ENCODE peak calls at places on chromosomes 4 and X, in nine cellular contexts. One of them, this sample, is unnamed.

GRCh38 chr4:139815646-139816601 is 150.3 kb downstream of the MGST2 start:
- DNase-seq in K562: peak; percentile 17
- DNase-seq in CD8-positive, alpha-beta T cell: no peak
- DNase-seq in IMR-90: peak; percentile 90
- DNase-seq in fibroblast of lung: peak; percentile 83
- DNase-seq in right atrium auricular region: peak; percentile 73
- DNase-seq in brain microvascular endothelial cell: peak; percentile 77
- DNase-seq in lower lobe of right lung: no peak
- DNase-seq in breast epithelium: no peak
- DNase-seq in this sample: peak; percentile 11

GRCh38 chr4:98261291-98262271 is at the start of gene RAP1GDS1:
- DNase-seq in K562: peak; percentile 23
- DNase-seq in CD8-positive, alpha-beta T cell: peak; percentile 29
- DNase-seq in IMR-90: peak; percentile 71
- DNase-seq in fibroblast of lung: peak; percentile 69
- DNase-seq in right atrium auricular region: peak; percentile 67
- DNase-seq in brain microvascular endothelial cell: peak; percentile 56
- DNase-seq in lower lobe of right lung: peak; percentile 72
- DNase-seq in breast epithelium: peak; percentile 51
- DNase-seq in this sample: peak; percentile 88

GRCh38 chr4:3464911-3465697 is 2.0 kb downstream of the DOK7 start:
- DNase-seq in K562: no peak
- DNase-seq in CD8-positive, alpha-beta T cell: no peak
- DNase-seq in IMR-90: no peak
- DNase-seq in fibroblast of lung: no peak
- DNase-seq in right atrium auricular region: no peak
- DNase-seq in brain microvascular endothelial cell: no peak
- DNase-seq in lower lobe of right lung: no peak
- DNase-seq in breast epithelium: no peak
- DNase-seq in this sample: no peak

GRCh38 chrX:68693481-68694410 is 46.3 kb downstream of the STARD8 start:
- DNase-seq in K562: peak; percentile 87
- DNase-seq in CD8-positive, alpha-beta T cell: no peak
- DNase-seq in IMR-90: peak; percentile 50
- DNase-seq in fibroblast of lung: peak; percentile 41
- DNase-seq in right atrium auricular region: peak; percentile 84
- DNase-seq in brain microvascular endothelial cell: no peak
- DNase-seq in lower lobe of right lung: peak; percentile 85
- DNase-seq in breast epithelium: no peak
- DNase-seq in this sample: no peak

GRCh38 chr4:144575181-144575580 is 70.8 kb upstream of the HHIP start:
- DNase-seq in K562: no peak
- DNase-seq in CD8-positive, alpha-beta T cell: no peak
- DNase-seq in IMR-90: no peak
- DNase-seq in fibroblast of lung: no peak
- DNase-seq in right atrium auricular region: no peak
- DNase-seq in brain microvascular endothelial cell: no peak
- DNase-seq in lower lobe of right lung: no peak
- DNase-seq in breast epithelium: no peak
- DNase-seq in this sample: peak; percentile 5

GRCh38 chr4:183876268-183876934 is 28.7 kb upstream of the STOX2 start:
- DNase-seq in K562: no peak
- DNase-seq in CD8-positive, alpha-beta T cell: no peak
- DNase-seq in IMR-90: peak; percentile 85
- DNase-seq in fibroblast of lung: peak; percentile 95
- DNase-seq in right atrium auricular region: peak; percentile 84
- DNase-seq in brain microvascular endothelial cell: peak; percentile 70
- DNase-seq in lower lobe of right lung: peak; percentile 88
- DNase-seq in breast epithelium: no peak
- DNase-seq in this sample: no peak

GRCh38 chr4:2253160-2254084 is 8.5 kb downstream of the MXD4 start:
- DNase-seq in K562: no peak
- DNase-seq in CD8-positive, alpha-beta T cell: no peak
- DNase-seq in IMR-90: no peak
- DNase-seq in fibroblast of lung: no peak
- DNase-seq in right atrium auricular region: peak; percentile 52
- DNase-seq in brain microvascular endothelial cell: no peak
- DNase-seq in lower lobe of right lung: peak; percentile 33
- DNase-seq in breast epithelium: no peak
- DNase-seq in this sample: no peak

GRCh38 chrX:154541896-154542722 is 4.5 kb downstream of the G6PD start:
- DNase-seq in K562: peak; percentile 92
- DNase-seq in CD8-positive, alpha-beta T cell: no peak
- DNase-seq in IMR-90: peak; percentile 94
- DNase-seq in fibroblast of lung: peak; percentile 94
- DNase-seq in right atrium auricular region: peak; percentile 95
- DNase-seq in brain microvascular endothelial cell: peak; percentile 91
- DNase-seq in lower lobe of right lung: peak; percentile 73
- DNase-seq in breast epithelium: peak; percentile 62
- DNase-seq in this sample: no peak

GRCh38 chr4:15479089-15479912 is 9.6 kb downstream of the CC2D2A start:
- DNase-seq in K562: peak; percentile 52
- DNase-seq in CD8-positive, alpha-beta T cell: no peak
- DNase-seq in IMR-90: peak; percentile 89
- DNase-seq in fibroblast of lung: peak; percentile 94
- DNase-seq in right atrium auricular region: no peak
- DNase-seq in brain microvascular endothelial cell: peak; percentile 87
- DNase-seq in lower lobe of right lung: peak; percentile 43
- DNase-seq in breast epithelium: no peak
- DNase-seq in this sample: peak; percentile 72

GRCh38 chr4:16745009-16745408 is 153.4 kb downstream of the LDB2 start:
- DNase-seq in K562: no peak
- DNase-seq in CD8-positive, alpha-beta T cell: no peak
- DNase-seq in IMR-90: peak; percentile 89
- DNase-seq in fibroblast of lung: peak; percentile 89
- DNase-seq in right atrium auricular region: no peak
- DNase-seq in brain microvascular endothelial cell: peak; percentile 24
- DNase-seq in lower lobe of right lung: no peak
- DNase-seq in breast epithelium: no peak
- DNase-seq in this sample: no peak

GRCh38 chr4:100286601-100287000 is 96.3 kb upstream of the DDIT4L start:
- DNase-seq in K562: no peak
- DNase-seq in CD8-positive, alpha-beta T cell: no peak
- DNase-seq in IMR-90: no peak
- DNase-seq in fibroblast of lung: no peak
- DNase-seq in right atrium auricular region: no peak
- DNase-seq in brain microvascular endothelial cell: no peak
- DNase-seq in lower lobe of right lung: no peak
- DNase-seq in breast epithelium: no peak
- DNase-seq in this sample: no peak

GRCh38 chr4:118898684-118899138 is 10.1 kb downstream of the SYNPO2 start:
- DNase-seq in K562: no peak
- DNase-seq in CD8-positive, alpha-beta T cell: no peak
- DNase-seq in IMR-90: no peak
- DNase-seq in fibroblast of lung: no peak
- DNase-seq in right atrium auricular region: peak; percentile 74
- DNase-seq in brain microvascular endothelial cell: no peak
- DNase-seq in lower lobe of right lung: no peak
- DNase-seq in breast epithelium: no peak
- DNase-seq in this sample: no peak
- H3K27ac ChIP-seq in K562: no peak overlapping the region
- H3K27ac ChIP-seq in CD8-positive, alpha-beta T cell: no peak overlapping the region
- H3K27ac ChIP-seq in IMR-90: no peak overlapping the region
- H3K27ac ChIP-seq in fibroblast of lung: no peak overlapping the region
- H3K27ac ChIP-seq in right atrium auricular region: peak overlapping the region; percentile 86
- H3K27ac ChIP-seq in brain microvascular endothelial cell: no peak overlapping the region
- H3K27ac ChIP-seq in lower lobe of right lung: no peak overlapping the region
- H3K27ac ChIP-seq in breast epithelium: peak overlapping the region; percentile 68
- H3K27ac ChIP-seq in this sample: no peak overlapping the region

GRCh38 chr4:185868983-185869938 is 57.3 kb upstream of the SORBS2 start:
- DNase-seq in K562: no peak
- DNase-seq in CD8-positive, alpha-beta T cell: no peak
- DNase-seq in IMR-90: no peak
- DNase-seq in fibroblast of lung: no peak
- DNase-seq in right atrium auricular region: no peak
- DNase-seq in brain microvascular endothelial cell: no peak
- DNase-seq in lower lobe of right lung: no peak
- DNase-seq in breast epithelium: no peak
- DNase-seq in this sample: no peak
- H3K27ac ChIP-seq in K562: no peak overlapping the region
- H3K27ac ChIP-seq in CD8-positive, alpha-beta T cell: no peak overlapping the region
- H3K27ac ChIP-seq in IMR-90: no peak overlapping the region
- H3K27ac ChIP-seq in fibroblast of lung: no peak overlapping the region
- H3K27ac ChIP-seq in right atrium auricular region: peak overlapping the region; percentile 45
- H3K27ac ChIP-seq in brain microvascular endothelial cell: no peak overlapping the region
- H3K27ac ChIP-seq in lower lobe of right lung: no peak overlapping the region
- H3K27ac ChIP-seq in breast epithelium: no peak overlapping the region
- H3K27ac ChIP-seq in this sample: no peak overlapping the region

DNA sequence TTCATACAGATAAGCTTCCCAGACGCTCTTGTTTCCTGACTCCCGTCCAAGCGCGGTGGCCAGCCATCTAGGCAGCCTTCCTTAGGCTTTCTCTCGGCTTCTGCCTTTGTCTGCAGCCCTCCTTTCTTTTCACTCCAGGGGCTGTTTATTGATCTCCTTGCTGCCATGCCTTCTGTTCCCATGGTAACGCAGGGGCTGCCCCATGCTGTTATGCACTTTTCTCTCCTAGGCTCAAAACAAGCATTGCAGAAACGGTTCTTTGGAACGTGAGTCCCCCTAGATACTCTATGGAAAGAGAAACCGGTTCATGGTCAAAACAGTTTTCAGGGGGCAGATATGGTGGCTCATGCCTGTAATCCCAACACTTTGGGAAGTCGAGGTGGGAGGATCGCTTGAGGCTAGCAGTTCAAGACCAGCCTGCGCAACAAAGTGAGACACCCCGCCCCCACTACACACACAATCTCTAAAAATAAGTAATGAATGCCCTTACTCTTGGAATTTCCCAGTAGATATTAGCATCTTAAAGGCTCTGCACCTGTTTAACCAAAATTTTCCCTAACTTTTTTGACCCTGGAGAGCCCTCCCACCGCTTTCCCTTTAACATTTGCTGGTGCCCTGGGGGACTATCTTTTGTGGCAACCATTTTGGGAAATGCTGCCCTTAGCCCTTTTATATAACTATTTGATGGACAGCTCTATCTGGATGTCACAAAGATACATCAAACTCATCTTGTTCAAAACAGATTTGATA is 53.9 kb upstream of the ZNF157 start:
- DNase-seq in K562: no peak
- DNase-seq in CD8-positive, alpha-beta T cell: no peak
- DNase-seq in IMR-90: no peak
- DNase-seq in fibroblast of lung: no peak
- DNase-seq in right atrium auricular region: no peak
- DNase-seq in brain microvascular endothelial cell: peak; percentile 11
- DNase-seq in lower lobe of right lung: no peak
- DNase-seq in breast epithelium: no peak
- DNase-seq in this sample: no peak
- H3K27ac ChIP-seq in K562: no peak overlapping the region
- H3K27ac ChIP-seq in CD8-positive, alpha-beta T cell: no peak overlapping the region
- H3K27ac ChIP-seq in IMR-90: no peak overlapping the region
- H3K27ac ChIP-seq in fibroblast of lung: no peak overlapping the region
- H3K27ac ChIP-seq in right atrium auricular region: no peak overlapping the region
- H3K27ac ChIP-seq in brain microvascular endothelial cell: no peak overlapping the region
- H3K27ac ChIP-seq in lower lobe of right lung: no peak overlapping the region
- H3K27ac ChIP-seq in breast epithelium: no peak overlapping the region
- H3K27ac ChIP-seq in this sample: no peak overlapping the region

DNA sequence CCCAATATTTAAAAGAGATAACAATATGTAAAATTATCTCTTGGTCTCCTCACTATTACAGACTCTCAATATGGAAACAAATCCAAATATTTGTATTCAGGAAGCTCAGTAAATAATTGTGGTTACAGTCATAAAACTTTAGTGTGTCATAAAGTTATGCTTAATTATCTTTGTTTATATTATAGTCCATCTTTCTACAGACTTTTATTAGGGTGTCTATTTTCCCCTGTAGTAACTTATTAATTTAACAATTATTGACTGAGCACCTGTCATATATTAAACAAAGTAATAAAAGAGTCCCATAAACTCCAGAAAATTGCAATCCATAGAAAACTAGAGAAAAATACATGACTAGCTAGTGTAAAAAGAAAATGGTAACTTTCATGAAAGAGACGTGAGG is 61.6 kb upstream of the GPM6A start:
- DNase-seq in K562: no peak
- DNase-seq in CD8-positive, alpha-beta T cell: no peak
- DNase-seq in IMR-90: no peak
- DNase-seq in fibroblast of lung: no peak
- DNase-seq in right atrium auricular region: no peak
- DNase-seq in brain microvascular endothelial cell: no peak
- DNase-seq in lower lobe of right lung: no peak
- DNase-seq in breast epithelium: no peak
- DNase-seq in this sample: no peak
- H3K27ac ChIP-seq in K562: no peak overlapping the region
- H3K27ac ChIP-seq in CD8-positive, alpha-beta T cell: no peak overlapping the region
- H3K27ac ChIP-seq in IMR-90: no peak overlapping the region
- H3K27ac ChIP-seq in fibroblast of lung: no peak overlapping the region
- H3K27ac ChIP-seq in right atrium auricular region: no peak overlapping the region
- H3K27ac ChIP-seq in brain microvascular endothelial cell: no peak overlapping the region
- H3K27ac ChIP-seq in lower lobe of right lung: no peak overlapping the region
- H3K27ac ChIP-seq in breast epithelium: no peak overlapping the region
- H3K27ac ChIP-seq in this sample: no peak overlapping the region

DNA sequence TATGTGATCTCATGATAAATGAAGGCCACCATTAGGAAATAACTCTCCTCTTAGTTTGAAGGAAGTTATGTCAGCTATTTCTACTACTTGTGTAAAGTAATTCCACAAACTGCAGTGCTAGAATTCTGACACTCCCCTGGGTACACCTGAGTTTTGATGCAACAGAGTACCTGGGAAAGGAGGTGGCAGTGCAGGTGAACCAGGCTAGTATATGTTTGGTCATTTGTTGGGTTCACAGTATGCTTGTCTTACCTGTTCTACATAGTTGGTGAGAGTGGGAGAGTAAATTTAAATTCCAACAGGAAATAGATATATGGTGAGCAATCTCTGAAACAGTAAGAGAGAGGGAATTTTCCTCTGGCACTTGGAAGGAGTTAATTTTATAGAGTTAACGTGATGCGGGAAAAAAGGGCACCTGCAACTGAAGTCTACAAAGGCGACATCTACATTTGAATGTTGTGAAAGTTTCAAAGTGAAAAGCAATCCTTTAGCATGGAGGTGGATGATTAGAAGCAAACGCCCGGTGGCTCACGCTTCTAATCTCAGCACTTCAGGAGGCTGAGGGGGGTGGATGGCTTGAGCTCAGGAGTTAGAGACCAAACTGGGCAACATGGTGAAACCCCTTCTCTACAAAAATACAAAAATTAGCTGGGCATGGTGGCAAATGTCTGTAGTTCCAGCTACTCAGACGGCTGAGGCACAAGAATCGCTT is 8.3 kb upstream of the SLC10A6 start:
- DNase-seq in K562: no peak
- DNase-seq in CD8-positive, alpha-beta T cell: no peak
- DNase-seq in IMR-90: no peak
- DNase-seq in fibroblast of lung: no peak
- DNase-seq in right atrium auricular region: no peak
- DNase-seq in brain microvascular endothelial cell: no peak
- DNase-seq in lower lobe of right lung: no peak
- DNase-seq in breast epithelium: no peak
- DNase-seq in this sample: no peak
- H3K27ac ChIP-seq in K562: no peak overlapping the region
- H3K27ac ChIP-seq in CD8-positive, alpha-beta T cell: no peak overlapping the region
- H3K27ac ChIP-seq in IMR-90: no peak overlapping the region
- H3K27ac ChIP-seq in fibroblast of lung: no peak overlapping the region
- H3K27ac ChIP-seq in right atrium auricular region: no peak overlapping the region
- H3K27ac ChIP-seq in brain microvascular endothelial cell: no peak overlapping the region
- H3K27ac ChIP-seq in lower lobe of right lung: no peak overlapping the region
- H3K27ac ChIP-seq in breast epithelium: peak overlapping the region; percentile 50
- H3K27ac ChIP-seq in this sample: no peak overlapping the region

DNA sequence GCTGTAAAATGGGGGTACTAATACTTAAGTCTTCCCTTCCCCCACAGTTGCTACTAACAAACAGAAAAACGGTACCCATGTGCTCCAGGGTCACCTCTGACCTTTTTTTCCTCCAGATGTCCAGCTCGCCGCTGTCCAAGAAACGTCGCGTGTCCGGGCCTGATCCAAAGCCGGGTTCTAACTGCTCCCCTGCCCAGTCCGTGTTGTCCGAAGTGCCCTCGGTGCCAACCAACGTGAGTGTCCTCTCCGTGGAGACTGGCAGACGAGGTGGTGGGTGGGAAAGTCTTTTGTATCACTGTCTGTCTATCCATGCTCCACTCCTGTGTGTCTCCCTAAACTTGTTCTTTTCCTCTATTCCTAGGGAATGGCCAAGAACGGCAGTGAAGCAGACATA is 5.1 kb downstream of the UBA1 start:
- DNase-seq in K562: no peak
- DNase-seq in CD8-positive, alpha-beta T cell: no peak
- DNase-seq in IMR-90: no peak
- DNase-seq in fibroblast of lung: no peak
- DNase-seq in right atrium auricular region: no peak
- DNase-seq in brain microvascular endothelial cell: no peak
- DNase-seq in lower lobe of right lung: no peak
- DNase-seq in breast epithelium: no peak
- DNase-seq in this sample: no peak
- H3K27ac ChIP-seq in K562: no peak overlapping the region
- H3K27ac ChIP-seq in CD8-positive, alpha-beta T cell: no peak overlapping the region
- H3K27ac ChIP-seq in IMR-90: no peak overlapping the region
- H3K27ac ChIP-seq in fibroblast of lung: no peak overlapping the region
- H3K27ac ChIP-seq in right atrium auricular region: no peak overlapping the region
- H3K27ac ChIP-seq in brain microvascular endothelial cell: no peak overlapping the region
- H3K27ac ChIP-seq in lower lobe of right lung: no peak overlapping the region
- H3K27ac ChIP-seq in breast epithelium: peak overlapping the region; percentile 48
- H3K27ac ChIP-seq in this sample: no peak overlapping the region

This sample was measured in caudate nucleus.